ENCODE peak calls at places on chromosomes 3 and 15, in five cellular contexts. E is H1, T is neuronal stem cell, Y is IMR-90, X is mesenchymal stem cell. S is an unnamed sample.

GRCh38 chr3:330494-331115 is 134.0 kb downstream of the CHL1 start:
- DNase-seq in E (no peak), T (no peak), Y (no peak), X (no peak), S (no peak)

GRCh38 chr3:80192871-80193270 is 425.1 kb upstream of the ROBO1 start:
- DNase-seq in E (no peak), Y (no peak), X (peak; percentile 3), T (no peak), S (no peak)

GRCh38 chr3:179464296-179465092 is 13.2 kb upstream of the GNB4 start:
- DNase-seq in X (no peak), Y (no peak), T (no peak), E (no peak), S (no peak)

GRCh38 chr3:114839476-114839875 is 307.6 kb downstream of the ZBTB20 start:
- DNase-seq in T (no peak), X (no peak), Y (peak; percentile 27), E (no peak), S (no peak)

GRCh38 chr3:72303926-72304325 is 519.0 kb upstream of the PROK2 start:
- DNase-seq in E (no peak), T (no peak), X (peak; percentile 52), Y (no peak), S (peak; percentile 36)

GRCh38 chr3:156135921-156136655 is 15.7 kb downstream of the KCNAB1 start:
- DNase-seq in E (no peak), X (no peak), T (no peak), Y (no peak), S (no peak)

GRCh38 chr15:96340611-96341464 is 10.3 kb downstream of the NR2F2 start:
- DNase-seq in T (peak; percentile 87), X (peak; percentile 74), E (no peak), Y (peak; percentile 73), S (peak; percentile 82)

GRCh38 chr3:48416546-48416945 is 13.3 kb downstream of the PLXNB1 start:
- DNase-seq in E (no peak), T (no peak), X (no peak), Y (no peak), S (no peak)

GRCh38 chr15:65512807-65513416 is 4.6 kb downstream of the DPP8 start:
- DNase-seq in E (no peak), T (no peak), Y (no peak), X (no peak), S (no peak)

GRCh38 chr15:60733196-60733595 is 254.3 kb upstream of the ICE2 start:
- DNase-seq in T (no peak), Y (no peak), X (no peak), E (no peak), S (no peak)

GRCh38 chr15:47715856-47716445 is 1.4 kb upstream of the SEMA6D start:
- DNase-seq in Y (peak; percentile 47), X (peak; percentile 15), T (peak; percentile 27), E (no peak), S (no peak)

GRCh38 chr3:106877632-106878031 is 499.6 kb upstream of the CCDC54 start:
- DNase-seq in Y (no peak), X (no peak), E (no peak), T (no peak), S (no peak)

GRCh38 chr3:42161050-42161935 is 70.1 kb downstream of the TRAK1 start:
- DNase-seq in Y (peak; percentile 50), E (no peak), T (no peak), X (peak; percentile 37), S (no peak)

GRCh38 chr15:73341886-73342600 is 26.7 kb downstream of the HCN4 start:
- DNase-seq in E (no peak), X (no peak), Y (no peak), T (no peak), S (no peak)

GRCh38 chr3:188262913-188263683 is 109.1 kb downstream of the LPP start:
- DNase-seq in T (no peak), E (no peak), X (peak; percentile 91), Y (peak; percentile 83), S (no peak)

GRCh38 chr3:72186485-72186864 is 401.5 kb upstream of the PROK2 start:
- DNase-seq in T (no peak), E (no peak), X (peak; percentile 18), Y (peak; percentile 60), S (no peak)

GRCh38 chr3:5657109-5657508 is 469.6 kb downstream of the EDEM1 start:
- DNase-seq in Y (no peak), T (no peak), X (no peak), E (no peak), S (no peak)

GRCh38 chr15:31499236-31499952 is 172.8 kb downstream of the KLF13 start:
- DNase-seq in Y (no peak), X (no peak), E (no peak), T (no peak), S (peak; percentile 15)

GRCh38 chr15:65101418-65101890 is 13.5 kb downstream of the UBAP1L start:
- DNase-seq in E (peak; percentile 73), X (peak; percentile 70), T (peak; percentile 88), Y (peak; percentile 63), S (peak; percentile 87)

DNA sequence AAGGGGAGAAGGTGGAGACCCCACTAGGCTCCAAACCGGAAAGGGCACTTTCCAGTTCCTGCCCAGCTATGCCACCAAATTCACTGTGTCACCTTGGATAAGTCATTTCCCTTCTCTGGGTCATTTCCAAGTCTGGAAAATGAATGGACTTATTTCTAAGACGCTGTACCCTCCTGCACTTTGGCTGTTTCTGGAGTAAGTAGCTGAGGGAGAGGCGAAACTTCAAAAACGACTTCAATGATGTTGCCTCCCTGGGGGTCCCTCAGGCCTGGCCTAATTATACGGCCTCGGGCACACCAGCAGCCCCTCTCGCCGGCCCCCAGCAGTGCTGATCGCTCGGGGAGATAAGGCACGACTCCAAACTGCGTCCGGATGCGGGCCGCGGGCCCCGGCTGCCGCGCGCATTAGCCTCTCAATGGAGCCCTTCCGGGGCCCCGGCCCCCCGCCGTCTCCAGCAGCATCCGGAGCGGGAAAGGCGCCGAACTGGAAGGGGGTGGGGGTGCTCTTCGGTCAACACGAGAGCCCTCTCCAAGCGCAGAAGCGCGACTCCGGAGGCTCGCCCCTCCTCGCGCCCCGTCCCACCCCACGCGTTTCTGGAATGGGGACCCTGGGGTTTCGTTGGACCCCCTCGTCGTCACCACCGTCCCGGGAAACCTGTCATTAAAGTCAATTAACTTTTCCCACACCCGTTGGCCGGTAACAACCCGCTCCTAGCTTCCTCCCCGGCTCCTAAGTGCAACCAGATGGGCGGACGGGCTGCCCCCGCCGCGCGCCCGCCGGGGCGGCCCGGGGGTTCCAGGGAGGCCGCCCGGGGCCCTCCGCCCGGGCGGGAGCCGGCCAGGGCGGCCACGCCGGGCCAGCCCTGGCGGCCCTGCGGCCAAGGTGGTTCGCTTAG is 4.8 kb downstream of the HES1 start:
- DNase-seq in Y (no peak), E (no peak), X (peak; percentile 90), T (peak; percentile 44), S (peak; percentile 86)
- H2BK15ac ChIP-seq in Y (no peak overlapping the region), E (no peak overlapping the region), X (peak overlapping the region; percentile 63), T (peak overlapping the region; percentile 30), S (no peak overlapping the region)

GRCh38 chr3:138329127-138329983 is at the start of gene NME9:
- DNase-seq in E (peak; percentile 93), T (peak; percentile 93), X (peak; percentile 87), Y (peak; percentile 73), S (peak; percentile 98)
- H3K14ac ChIP-seq in E (no peak within 1 kb of the TSS), T (peak within 1 kb of the TSS; percentile 95), X (no peak within 1 kb of the TSS), Y (no peak within 1 kb of the TSS), S (no peak within 1 kb of the TSS)

DNA sequence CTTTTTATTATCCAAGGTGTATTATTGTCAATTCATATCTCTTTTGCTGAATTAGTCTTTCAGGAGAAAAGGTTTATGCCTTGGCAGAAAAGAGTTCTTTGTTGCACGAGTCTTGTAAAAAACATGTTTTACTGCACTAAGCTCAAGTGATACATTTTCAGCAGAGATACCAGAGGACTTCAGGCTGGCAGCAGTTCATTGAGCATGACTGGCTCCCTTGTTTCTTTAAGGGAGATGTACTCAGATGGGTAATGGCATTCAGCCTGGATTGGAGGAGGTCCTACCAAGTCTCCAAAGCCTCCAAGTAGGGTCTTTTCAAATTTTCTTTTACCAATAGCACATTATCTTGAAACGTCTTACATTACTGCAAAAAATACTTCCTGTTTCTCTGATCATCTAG is 400.1 kb downstream of the NSUN3 start:
- DNase-seq in Y (no peak), E (no peak), T (no peak), X (no peak), S (no peak)
- H2BK15ac ChIP-seq in Y (no peak overlapping the region), E (no peak overlapping the region), T (no peak overlapping the region), X (no peak overlapping the region), S (no peak overlapping the region)

GRCh38 chr3:191328963-191329653 is at the start of gene CCDC50:
- DNase-seq in Y (peak; percentile 72), E (no peak), T (peak; percentile 62), X (peak; percentile 81), S (peak; percentile 82)
- H3K14ac ChIP-seq in Y (peak within 1 kb of the TSS; percentile 98), E (no peak within 1 kb of the TSS), T (peak within 1 kb of the TSS; percentile 33), X (no peak within 1 kb of the TSS), S (peak within 1 kb of the TSS; percentile 77)

GRCh38 chr3:29293371-29293770 is 12.5 kb downstream of the RBMS3 start:
- DNase-seq in X (no peak), Y (peak; percentile 22), E (no peak), T (no peak), S (no peak)

GRCh38 chr3:29291982-29292363 is 11.1 kb downstream of the RBMS3 start:
- DNase-seq in X (no peak), T (no peak), Y (no peak), E (no peak), S (no peak)

GRCh38 chr3:29286841-29287240 is 6.0 kb downstream of the RBMS3 start:
- DNase-seq in T (no peak), E (no peak), X (no peak), Y (peak; percentile 82), S (no peak)

GRCh38 chr3:29285356-29286070 is 4.6 kb downstream of the RBMS3 start:
- DNase-seq in T (no peak), Y (peak; percentile 33), E (no peak), X (peak; percentile 45), S (no peak)

DNA sequence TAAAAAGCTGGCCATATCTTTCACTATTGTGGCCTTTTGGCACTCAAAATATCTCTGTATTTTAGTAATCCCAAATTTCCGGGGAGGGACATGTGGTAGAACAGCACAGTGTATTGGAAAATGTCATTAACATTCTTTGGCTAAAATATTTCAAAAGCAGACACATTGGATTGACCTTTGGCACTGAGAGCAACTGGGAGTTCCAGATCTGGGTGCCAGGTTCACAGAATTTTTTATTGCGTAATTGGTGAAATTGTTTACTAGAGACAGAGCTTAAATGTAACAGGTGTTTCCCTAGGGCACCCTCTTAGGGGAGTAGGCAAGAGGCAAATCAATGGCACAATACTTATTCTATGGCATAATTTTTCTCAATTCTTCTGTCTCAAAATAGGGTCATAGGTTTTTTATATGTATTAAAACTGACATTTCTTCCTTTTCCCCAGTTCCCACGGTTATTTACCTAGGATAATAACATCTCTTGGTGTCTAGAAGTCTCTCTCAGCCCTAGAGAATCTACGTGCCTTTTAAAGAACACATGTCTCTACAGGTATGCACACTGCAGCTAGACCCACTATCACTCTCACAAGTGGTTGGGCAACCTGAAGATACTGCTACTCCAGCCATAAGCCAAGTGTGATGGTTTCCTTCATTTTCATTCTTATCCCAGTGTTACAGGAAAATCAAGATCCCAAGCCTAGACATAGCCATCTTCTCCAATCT is 10.6 kb downstream of the RBMS3 start:
- DNase-seq in Y (no peak), E (no peak), T (no peak), X (no peak), S (no peak)
- H2BK15ac ChIP-seq in Y (no peak overlapping the region), E (no peak overlapping the region), T (no peak overlapping the region), X (no peak overlapping the region), S (no peak overlapping the region)

GRCh38 chr3:8282541-8283165 is 219.0 kb upstream of the LMCD1 start:
- DNase-seq in Y (no peak), T (no peak), X (peak; percentile 9), E (no peak), S (no peak)
- H3K14ac ChIP-seq in Y (no peak overlapping the region), T (no peak overlapping the region), X (no peak overlapping the region), E (no peak overlapping the region), S (no peak overlapping the region)